ENCODE peak calls at places on chromosomes 11 and 22, in nine cellular contexts. J is stimulated activated CD8-positive, alpha-beta memory T cell treated with anti-CD3 and anti-CD28 coated beads, Interleukin-7, amount 100 ng/mL, for 4 hours; Q is Kasumi-1; K is fibroblast of the conjunctiva; L is NCI-H1930; T is GDM1; F is T47D; O is WERI-Rb-1; E is left ventricle myocardium inferior. M is an unnamed sample.

GRCh38 chr22:21762712-21763581 is 27.4 kb upstream of the YPEL1 start:
- DNase-seq in J (peak), Q (no peak), K (no peak), L (no peak), T (no peak), F (no peak), O (no peak), E (no peak), M (no peak)

GRCh38 chr11:3230636-3231549 is 1.3 kb downstream of the MRGPRE start:
- DNase-seq in J (no peak), Q (no peak), K (no peak), L (no peak), T (no peak), F (no peak), O (no peak), E (no peak), M (no peak)

GRCh38 chr11:44623321-44623715 is 57.9 kb downstream of the CD82 start:
- DNase-seq in J (no peak), Q (peak), K (no peak), L (no peak), T (peak), F (no peak), O (peak), E (no peak), M (no peak)

GRCh38 chr22:36768141-36768540 is 7.8 kb downstream of the IFT27 start:
- DNase-seq in J (no peak), Q (no peak), K (no peak), L (no peak), T (no peak), F (no peak), O (no peak), E (no peak), M (no peak)

GRCh38 chr22:43159484-43160178 is 8.3 kb downstream of the TSPO start:
- DNase-seq in J (no peak), Q (no peak), K (no peak), L (no peak), T (no peak), F (no peak), O (peak), E (no peak), M (no peak)

GRCh38 chr22:45590262-45590661 is 81.4 kb upstream of the ATXN10 start:
- DNase-seq in J (no peak), Q (no peak), K (no peak), L (no peak), T (no peak), F (no peak), O (no peak), E (no peak), M (no peak)

GRCh38 chr11:72326151-72326842 is 82.3 kb upstream of the PHOX2A start:
- DNase-seq in J (no peak), Q (no peak), K (no peak), L (no peak), T (no peak), F (no peak), O (no peak), E (no peak), M (peak)

GRCh38 chr11:87281496-87281895 is 243.8 kb downstream of the TMEM135 start:
- DNase-seq in J (no peak), Q (peak), K (peak), L (no peak), T (no peak), F (peak), O (no peak), E (no peak), M (no peak)

GRCh38 chr22:40654522-40655167 is 18.1 kb upstream of the MRTFA start:
- DNase-seq in J (no peak), Q (peak), K (peak), L (no peak), T (no peak), F (no peak), O (peak), E (peak), M (peak)

GRCh38 chr22:29753808-29754657 is 12.8 kb downstream of the ZMAT5 start:
- DNase-seq in J (no peak), Q (no peak), K (no peak), L (no peak), T (no peak), F (no peak), O (no peak), E (no peak), M (no peak)

GRCh38 chr22:23836692-23837495 is 1.9 kb downstream of the DERL3 start:
- DNase-seq in J (no peak), Q (no peak), K (no peak), L (no peak), T (no peak), F (no peak), O (no peak), E (no peak), M (no peak)